ENCODE peak calls at places on chromosomes 13 and 19, in nine cellular contexts. Q is spleen; G is bronchial epithelial cell; F is CD8-positive, alpha-beta memory T cell; I is PC-3; R is AG10803; O is skeletal muscle cell; C is body of pancreas; M is OCI-LY7. Z is an unnamed sample.

GRCh38 chr13:24127116-24127631 is 33.3 kb upstream of the SPATA13 start:
- DNase-seq in Q (no peak), G (peak; percentile 15), F (no peak), I (peak; percentile 86), R (peak; percentile 6), O (no peak), C (no peak), M (no peak), Z (no peak)

GRCh38 chr13:114148521-114148855 is 16.1 kb upstream of the RASA3 start:
- DNase-seq in Q (no peak), G (no peak), F (peak; percentile 97), I (no peak), R (no peak), O (no peak), C (peak; percentile 79), M (no peak), Z (no peak)

GRCh38 chr13:42398542-42398941 is 126.6 kb downstream of the AKAP11 start:
- DNase-seq in Q (no peak), G (no peak), F (no peak), I (no peak), R (no peak), O (peak; percentile 21), C (no peak), M (no peak), Z (no peak)

GRCh38 chr13:47110141-47110540 is 213.3 kb upstream of the HTR2A start:
- DNase-seq in Q (no peak), G (no peak), F (no peak), I (peak; percentile 63), R (no peak), O (no peak), C (no peak), M (no peak), Z (no peak)

GRCh38 chr13:40082644-40083043 is 427.2 kb downstream of the COG6 start:
- DNase-seq in Q (no peak), G (no peak), F (no peak), I (no peak), R (no peak), O (no peak), C (no peak), M (no peak), Z (no peak)

GRCh38 chr13:75763511-75763910 is 127.4 kb downstream of the LMO7 start:
- DNase-seq in Q (no peak), G (peak; percentile 75), F (no peak), I (no peak), R (no peak), O (no peak), C (no peak), M (no peak), Z (no peak)

GRCh38 chr13:51475727-51476521 is 23.1 kb upstream of the INTS6 start:
- DNase-seq in Q (no peak), G (peak; percentile 73), F (no peak), I (peak; percentile 25), R (no peak), O (no peak), C (no peak), M (no peak), Z (no peak)

GRCh38 chr13:57874530-57874929 is 243.0 kb downstream of the PCDH17 start:
- DNase-seq in Q (no peak), G (no peak), F (no peak), I (no peak), R (no peak), O (no peak), C (no peak), M (no peak), Z (no peak)

GRCh38 chr19:13006431-13007281 is 11.4 kb downstream of the NFIX start:
- DNase-seq in Q (no peak), G (no peak), F (no peak), I (no peak), R (peak; percentile 40), O (no peak), C (no peak), M (no peak), Z (no peak)

GRCh38 chr19:29761575-29762225 is 46.6 kb upstream of the C19orf12 start:
- DNase-seq in Q (no peak), G (no peak), F (no peak), I (no peak), R (no peak), O (no peak), C (no peak), M (no peak), Z (no peak)

GRCh38 chr19:51016798-51017683 is 2.5 kb downstream of the KLK10 start:
- DNase-seq in Q (peak; percentile 88), G (peak; percentile 43), F (peak; percentile 14), I (peak; percentile 95), R (peak; percentile 31), O (no peak), C (peak; percentile 81), M (peak; percentile 20), Z (no peak)

GRCh38 chr19:48354332-48354992 is 9.3 kb downstream of the TMEM143 start:
- DNase-seq in Q (no peak), G (no peak), F (no peak), I (peak; percentile 68), R (no peak), O (no peak), C (no peak), M (no peak), Z (no peak)

GRCh38 chr19:4983346-4984105 is 14.6 kb downstream of the KDM4B start:
- DNase-seq in Q (no peak), G (no peak), F (no peak), I (no peak), R (no peak), O (no peak), C (no peak), M (no peak), Z (no peak)

GRCh38 chr13:30738946-30739528 is 3.7 kb downstream of the ALOX5AP start:
- DNase-seq in Q (no peak), G (no peak), F (no peak), I (no peak), R (no peak), O (no peak), C (no peak), M (no peak), Z (no peak)
- H3K4me3 ChIP-seq in Q (no peak overlapping the region), G (no peak overlapping the region), F (no peak overlapping the region), I (no peak overlapping the region), R (no peak overlapping the region), O (no peak overlapping the region), C (no peak overlapping the region), M (no peak overlapping the region), Z (no peak overlapping the region)

GRCh38 chr19:1649706-1650626 is 2.4 kb downstream of the TCF3 start:
- DNase-seq in Q (peak; percentile 73), G (no peak), F (no peak), I (no peak), R (no peak), O (no peak), C (no peak), M (no peak), Z (no peak)
- H3K4me3 ChIP-seq in Q (no peak overlapping the region), G (no peak overlapping the region), F (no peak overlapping the region), I (peak overlapping the region; percentile 80), R (peak overlapping the region; percentile 71), O (peak overlapping the region; percentile 70), C (no peak overlapping the region), M (peak overlapping the region; percentile 94), Z (peak overlapping the region; percentile 75)

GRCh38 chr19:55082023-55082851 is 6.6 kb downstream of the EPS8L1 start:
- DNase-seq in Q (no peak), G (no peak), F (peak; percentile 21), I (peak; percentile 37), R (no peak), O (no peak), C (no peak), M (peak; percentile 79), Z (no peak)

GRCh38 chr19:55080121-55080914 is 4.6 kb downstream of the EPS8L1 start:
- DNase-seq in Q (peak; percentile 91), G (peak; percentile 61), F (peak; percentile 52), I (no peak), R (peak; percentile 58), O (no peak), C (no peak), M (peak; percentile 85), Z (no peak)

GRCh38 chr19:55083004-55083850 is 7.6 kb downstream of the EPS8L1 start:
- DNase-seq in Q (peak; percentile 71), G (no peak), F (no peak), I (no peak), R (no peak), O (no peak), C (no peak), M (no peak), Z (no peak)

GRCh38 chr19:55080915-55081772 is 5.5 kb downstream of the EPS8L1 start:
- DNase-seq in Q (peak; percentile 96), G (peak; percentile 76), F (peak; percentile 84), I (no peak), R (peak; percentile 36), O (no peak), C (peak; percentile 68), M (peak; percentile 90), Z (no peak)

GRCh38 chr19:55081773-55082022 is 6.0 kb downstream of the EPS8L1 start:
- DNase-seq in Q (no peak), G (no peak), F (no peak), I (no peak), R (no peak), O (no peak), C (no peak), M (no peak), Z (no peak)
- H3K4me3 ChIP-seq in Q (no peak overlapping the region), G (peak overlapping the region; percentile 49), F (peak overlapping the region; percentile 90), I (no peak overlapping the region), R (no peak overlapping the region), O (peak overlapping the region; percentile 60), C (no peak overlapping the region), M (peak overlapping the region; percentile 32), Z (peak overlapping the region; percentile 21)

GRCh38 chr19:407501-408440 is 1.2 kb downstream of the C2CD4C start:
- DNase-seq in Q (peak; percentile 67), G (no peak), F (no peak), I (no peak), R (no peak), O (no peak), C (no peak), M (no peak), Z (no peak)

GRCh38 chr19:409515-410242 is 732 bp upstream of the C2CD4C start:
- DNase-seq in Q (peak; percentile 58), G (no peak), F (no peak), I (no peak), R (no peak), O (no peak), C (peak; percentile 21), M (peak; percentile 23), Z (no peak)

GRCh38 chr19:406999-407491 is 1.9 kb downstream of the C2CD4C start:
- DNase-seq in Q (peak; percentile 54), G (no peak), F (no peak), I (no peak), R (no peak), O (no peak), C (no peak), M (no peak), Z (no peak)

GRCh38 chr19:409006-409514 is at the start of gene C2CD4C:
- DNase-seq in Q (no peak), G (no peak), F (no peak), I (no peak), R (no peak), O (no peak), C (peak; percentile 14), M (peak; percentile 15), Z (no peak)

DNA sequence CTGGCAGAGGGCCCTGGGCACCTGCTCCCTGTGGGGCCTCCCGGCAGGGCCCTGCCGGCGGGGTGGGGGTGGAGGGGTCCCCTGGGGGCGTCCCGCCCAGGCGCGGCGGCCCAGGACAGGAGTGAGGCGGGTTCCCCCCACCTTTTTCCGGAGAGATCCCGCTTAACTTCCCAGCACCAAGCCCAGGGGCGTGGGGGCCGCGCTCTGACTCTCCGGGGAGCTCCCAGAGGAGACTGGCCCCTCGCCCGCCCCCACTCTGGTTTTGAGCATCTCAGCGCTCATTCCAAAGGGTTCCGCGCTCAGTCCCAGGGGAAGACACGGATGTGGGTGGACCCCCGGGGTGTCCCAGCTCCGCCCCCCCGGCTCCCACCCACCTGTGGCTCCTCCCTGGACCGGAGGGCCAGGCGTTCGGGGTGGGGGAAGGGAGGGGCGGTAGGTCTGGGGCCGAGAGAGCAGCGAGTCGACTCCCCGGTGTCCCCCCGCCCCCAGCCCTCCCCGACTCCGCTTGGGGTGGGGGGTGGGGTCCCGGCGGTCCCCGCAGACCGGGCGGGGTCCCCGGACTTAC is 424 bp downstream of the C2CD4C start:
- DNase-seq in Q (peak; percentile 62), G (no peak), F (no peak), I (no peak), R (no peak), O (no peak), C (no peak), M (no peak), Z (no peak)
- H3K4me3 ChIP-seq in Q (peak overlapping the region; percentile 23), G (peak overlapping the region; percentile 27), F (no peak overlapping the region), I (no peak overlapping the region), R (no peak overlapping the region), O (peak overlapping the region; percentile 31), C (no peak overlapping the region), M (peak overlapping the region; percentile 65), Z (peak overlapping the region; percentile 22)